ENCODE peak calls at places on chromosomes 3 and 15, in eight cellular contexts. One of them, this sample, is unnamed.

GRCh38 chr3:123884258-123884831 is at the start of gene MYLK:
- DNase-seq in transverse colon: peak; percentile 68
- DNase-seq in kidney epithelial cell: peak; percentile 88
- DNase-seq in spleen: peak; percentile 82
- DNase-seq in Peyer's patch: peak; percentile 54
- DNase-seq in suprapubic skin: peak; percentile 85
- DNase-seq in testis: peak; percentile 79
- DNase-seq in thoracic aorta: peak; percentile 75
- DNase-seq in this sample: peak; percentile 65

GRCh38 chr3:8113649-8114048 is 388.0 kb upstream of the LMCD1 start:
- DNase-seq in testis: no peak
- DNase-seq in suprapubic skin: no peak
- DNase-seq in kidney epithelial cell: no peak
- DNase-seq in thoracic aorta: no peak
- DNase-seq in transverse colon: no peak
- DNase-seq in spleen: no peak
- DNase-seq in Peyer's patch: no peak
- DNase-seq in this sample: no peak

GRCh38 chr15:96348112-96349027 is 17.9 kb downstream of the NR2F2 start:
- DNase-seq in spleen: no peak
- DNase-seq in thoracic aorta: no peak
- DNase-seq in kidney epithelial cell: no peak
- DNase-seq in testis: no peak
- DNase-seq in suprapubic skin: no peak
- DNase-seq in transverse colon: no peak
- DNase-seq in Peyer's patch: peak; percentile 35
- DNase-seq in this sample: no peak

GRCh38 chr3:100665230-100665629 is 44.1 kb upstream of the TFG start:
- DNase-seq in kidney epithelial cell: no peak
- DNase-seq in testis: no peak
- DNase-seq in spleen: no peak
- DNase-seq in transverse colon: no peak
- DNase-seq in thoracic aorta: no peak
- DNase-seq in Peyer's patch: no peak
- DNase-seq in suprapubic skin: no peak
- DNase-seq in this sample: no peak

GRCh38 chr3:66136597-66136996 is 84.2 kb upstream of the SLC25A26 start:
- DNase-seq in testis: no peak
- DNase-seq in spleen: no peak
- DNase-seq in suprapubic skin: no peak
- DNase-seq in thoracic aorta: no peak
- DNase-seq in transverse colon: no peak
- DNase-seq in kidney epithelial cell: no peak
- DNase-seq in Peyer's patch: no peak
- DNase-seq in this sample: no peak

GRCh38 chr3:135249186-135249585 is 454.1 kb downstream of the EPHB1 start:
- DNase-seq in suprapubic skin: no peak
- DNase-seq in spleen: no peak
- DNase-seq in kidney epithelial cell: no peak
- DNase-seq in thoracic aorta: no peak
- DNase-seq in testis: no peak
- DNase-seq in transverse colon: no peak
- DNase-seq in Peyer's patch: no peak
- DNase-seq in this sample: no peak

GRCh38 chr3:102841866-102842265 is 407.1 kb downstream of the ZPLD1 start:
- DNase-seq in testis: no peak
- DNase-seq in Peyer's patch: no peak
- DNase-seq in spleen: no peak
- DNase-seq in transverse colon: no peak
- DNase-seq in kidney epithelial cell: no peak
- DNase-seq in suprapubic skin: no peak
- DNase-seq in thoracic aorta: no peak
- DNase-seq in this sample: no peak

GRCh38 chr3:14698601-14699244 is 23.8 kb downstream of the C3orf20 start:
- DNase-seq in Peyer's patch: no peak
- DNase-seq in spleen: no peak
- DNase-seq in testis: no peak
- DNase-seq in kidney epithelial cell: no peak
- DNase-seq in suprapubic skin: no peak
- DNase-seq in thoracic aorta: no peak
- DNase-seq in transverse colon: no peak
- DNase-seq in this sample: no peak

GRCh38 chr15:29139540-29140459 is 129.8 kb downstream of the NSMCE3 start:
- DNase-seq in kidney epithelial cell: no peak
- DNase-seq in suprapubic skin: no peak
- DNase-seq in transverse colon: peak; percentile 61
- DNase-seq in thoracic aorta: no peak
- DNase-seq in spleen: peak; percentile 82
- DNase-seq in testis: peak; percentile 60
- DNase-seq in Peyer's patch: peak; percentile 49
- DNase-seq in this sample: peak; percentile 56

GRCh38 chr15:57253082-57253481 is 123.2 kb upstream of the CGNL1 start:
- DNase-seq in transverse colon: no peak
- DNase-seq in testis: no peak
- DNase-seq in suprapubic skin: no peak
- DNase-seq in spleen: no peak
- DNase-seq in thoracic aorta: no peak
- DNase-seq in Peyer's patch: no peak
- DNase-seq in kidney epithelial cell: no peak
- DNase-seq in this sample: no peak

GRCh38 chr3:157066335-157067071 is 93.4 kb downstream of the CCNL1 start:
- DNase-seq in Peyer's patch: no peak
- DNase-seq in spleen: peak; percentile 57
- DNase-seq in thoracic aorta: no peak
- DNase-seq in kidney epithelial cell: no peak
- DNase-seq in suprapubic skin: no peak
- DNase-seq in transverse colon: no peak
- DNase-seq in testis: no peak
- DNase-seq in this sample: no peak

GRCh38 chr3:42179110-42179725 is 86.8 kb downstream of the CCK start:
- DNase-seq in transverse colon: peak; percentile 55
- DNase-seq in kidney epithelial cell: peak; percentile 85
- DNase-seq in suprapubic skin: no peak
- DNase-seq in thoracic aorta: peak; percentile 8
- DNase-seq in spleen: no peak
- DNase-seq in testis: no peak
- DNase-seq in Peyer's patch: peak; percentile 74
- DNase-seq in this sample: no peak

GRCh38 chr3:100106531-100107155 is 7.7 kb downstream of the FILIP1L start:
- DNase-seq in kidney epithelial cell: no peak
- DNase-seq in spleen: no peak
- DNase-seq in transverse colon: no peak
- DNase-seq in testis: no peak
- DNase-seq in thoracic aorta: no peak
- DNase-seq in Peyer's patch: no peak
- DNase-seq in suprapubic skin: no peak
- DNase-seq in this sample: no peak

GRCh38 chr15:52289629-52290081 is 5.9 kb downstream of the MYO5C start:
- DNase-seq in spleen: no peak
- DNase-seq in transverse colon: peak; percentile 68
- DNase-seq in Peyer's patch: no peak
- DNase-seq in suprapubic skin: no peak
- DNase-seq in thoracic aorta: no peak
- DNase-seq in kidney epithelial cell: no peak
- DNase-seq in testis: peak; percentile 51
- DNase-seq in this sample: no peak

GRCh38 chr15:32685576-32685975 is 32.2 kb upstream of the GREM1 start:
- DNase-seq in thoracic aorta: no peak
- DNase-seq in Peyer's patch: no peak
- DNase-seq in kidney epithelial cell: no peak
- DNase-seq in testis: no peak
- DNase-seq in transverse colon: no peak
- DNase-seq in spleen: no peak
- DNase-seq in suprapubic skin: no peak
- DNase-seq in this sample: no peak

GRCh38 chr15:32682569-32682968 is 35.2 kb upstream of the GREM1 start:
- DNase-seq in Peyer's patch: no peak
- DNase-seq in spleen: no peak
- DNase-seq in transverse colon: no peak
- DNase-seq in testis: no peak
- DNase-seq in kidney epithelial cell: peak; percentile 76
- DNase-seq in suprapubic skin: no peak
- DNase-seq in thoracic aorta: no peak
- DNase-seq in this sample: no peak

GRCh38 chr15:32683231-32683630 is 34.6 kb upstream of the GREM1 start:
- DNase-seq in transverse colon: no peak
- DNase-seq in spleen: no peak
- DNase-seq in testis: no peak
- DNase-seq in Peyer's patch: no peak
- DNase-seq in kidney epithelial cell: no peak
- DNase-seq in suprapubic skin: no peak
- DNase-seq in thoracic aorta: no peak
- DNase-seq in this sample: no peak

GRCh38 chr15:32687556-32687955 is 30.2 kb upstream of the GREM1 start:
- DNase-seq in kidney epithelial cell: no peak
- DNase-seq in spleen: no peak
- DNase-seq in thoracic aorta: no peak
- DNase-seq in testis: no peak
- DNase-seq in transverse colon: no peak
- DNase-seq in Peyer's patch: no peak
- DNase-seq in suprapubic skin: no peak
- DNase-seq in this sample: no peak

GRCh38 chr15:32683906-32684584 is 33.8 kb upstream of the GREM1 start:
- DNase-seq in Peyer's patch: no peak
- DNase-seq in spleen: no peak
- DNase-seq in transverse colon: no peak
- DNase-seq in suprapubic skin: no peak
- DNase-seq in thoracic aorta: no peak
- DNase-seq in kidney epithelial cell: peak; percentile 86
- DNase-seq in testis: no peak
- DNase-seq in this sample: no peak
- H3K4me3 ChIP-seq in Peyer's patch: no peak overlapping the region
- H3K4me3 ChIP-seq in spleen: no peak overlapping the region
- H3K4me3 ChIP-seq in transverse colon: no peak overlapping the region
- H3K4me3 ChIP-seq in suprapubic skin: no peak overlapping the region
- H3K4me3 ChIP-seq in thoracic aorta: no peak overlapping the region
- H3K4me3 ChIP-seq in kidney epithelial cell: no peak overlapping the region
- H3K4me3 ChIP-seq in testis: no peak overlapping the region
- H3K4me3 ChIP-seq in this sample: no peak overlapping the region

DNA sequence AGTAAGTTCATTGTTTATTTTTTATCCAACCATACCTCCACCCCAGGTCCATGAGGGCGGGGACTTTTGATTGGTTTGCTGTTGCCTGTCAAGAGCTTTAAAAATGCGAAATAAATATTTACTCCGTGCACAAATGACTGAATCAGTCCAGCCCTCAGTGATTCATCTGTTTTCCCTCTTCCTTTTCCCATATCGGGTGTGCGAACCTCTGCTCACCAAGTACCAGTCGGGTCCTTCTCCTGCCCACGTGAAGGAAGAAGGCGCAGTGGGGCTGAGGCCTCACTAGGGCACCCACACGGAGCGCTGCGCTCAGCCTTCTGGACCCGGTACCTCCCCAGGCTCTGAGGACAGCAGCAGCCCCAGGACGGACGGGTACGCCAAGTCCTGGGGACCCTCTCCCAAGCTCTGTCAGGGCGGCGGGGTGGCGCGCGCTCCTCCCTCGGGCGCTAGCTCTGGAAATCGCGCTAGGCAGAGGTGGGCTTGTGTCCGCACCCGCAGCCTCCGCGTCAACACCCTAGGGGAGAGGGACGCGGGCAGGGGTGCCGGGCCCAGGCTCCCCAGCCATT is 70.5 kb upstream of the EPHB3 start:
- DNase-seq in kidney epithelial cell: no peak
- DNase-seq in testis: no peak
- DNase-seq in transverse colon: no peak
- DNase-seq in spleen: no peak
- DNase-seq in thoracic aorta: no peak
- DNase-seq in Peyer's patch: no peak
- DNase-seq in suprapubic skin: no peak
- DNase-seq in this sample: no peak
- H3K27me3 ChIP-seq in kidney epithelial cell: peaks cover 39% of the 10 kb centered on the region
- H3K27me3 ChIP-seq in testis: no peaks in the 10 kb centered on the region
- H3K27me3 ChIP-seq in transverse colon: peaks cover 76% of the 10 kb centered on the region
- H3K27me3 ChIP-seq in spleen: peaks cover 18% of the 10 kb centered on the region
- H3K27me3 ChIP-seq in thoracic aorta: no peaks in the 10 kb centered on the region
- H3K27me3 ChIP-seq in Peyer's patch: no peaks in the 10 kb centered on the region
- H3K27me3 ChIP-seq in suprapubic skin: peaks cover 24% of the 10 kb centered on the region
- H3K27me3 ChIP-seq in this sample: no peaks in the 10 kb centered on the region

GRCh38 chr15:53473886-53474285 is 285.6 kb downstream of the WDR72 start:
- DNase-seq in spleen: no peak
- DNase-seq in testis: no peak
- DNase-seq in Peyer's patch: no peak
- DNase-seq in suprapubic skin: no peak
- DNase-seq in kidney epithelial cell: no peak
- DNase-seq in thoracic aorta: no peak
- DNase-seq in transverse colon: no peak
- DNase-seq in this sample: no peak
- TF ChIP-seq CTCF in spleen: no peak
- TF ChIP-seq CTCF in testis: no peak
- TF ChIP-seq CTCF in Peyer's patch: no peak
- TF ChIP-seq CTCF in suprapubic skin: no peak
- TF ChIP-seq CTCF in kidney epithelial cell: no peak
- TF ChIP-seq CTCF in thoracic aorta: no peak
- TF ChIP-seq CTCF in transverse colon: no peak
- TF ChIP-seq CTCF in this sample: no peak

GRCh38 chr15:65101891-65102708 is 12.9 kb downstream of the UBAP1L start:
- DNase-seq in Peyer's patch: no peak
- DNase-seq in testis: no peak
- DNase-seq in transverse colon: no peak
- DNase-seq in thoracic aorta: no peak
- DNase-seq in kidney epithelial cell: no peak
- DNase-seq in suprapubic skin: peak; percentile 56
- DNase-seq in spleen: no peak
- DNase-seq in this sample: no peak

GRCh38 chr15:65102912-65103311 is 12.1 kb downstream of the UBAP1L start:
- DNase-seq in transverse colon: no peak
- DNase-seq in Peyer's patch: no peak
- DNase-seq in suprapubic skin: no peak
- DNase-seq in testis: no peak
- DNase-seq in spleen: no peak
- DNase-seq in kidney epithelial cell: no peak
- DNase-seq in thoracic aorta: no peak
- DNase-seq in this sample: no peak

GRCh38 chr15:65101418-65101890 is 13.5 kb downstream of the UBAP1L start:
- DNase-seq in testis: peak; percentile 87
- DNase-seq in transverse colon: peak; percentile 83
- DNase-seq in thoracic aorta: no peak
- DNase-seq in Peyer's patch: peak; percentile 85
- DNase-seq in kidney epithelial cell: peak; percentile 9
- DNase-seq in suprapubic skin: peak; percentile 69
- DNase-seq in spleen: no peak
- DNase-seq in this sample: no peak

GRCh38 chr15:65099336-65099735 is 15.7 kb downstream of the UBAP1L start:
- DNase-seq in transverse colon: no peak
- DNase-seq in spleen: no peak
- DNase-seq in suprapubic skin: peak; percentile 64
- DNase-seq in kidney epithelial cell: no peak
- DNase-seq in thoracic aorta: no peak
- DNase-seq in testis: no peak
- DNase-seq in Peyer's patch: no peak
- DNase-seq in this sample: no peak

DNA sequence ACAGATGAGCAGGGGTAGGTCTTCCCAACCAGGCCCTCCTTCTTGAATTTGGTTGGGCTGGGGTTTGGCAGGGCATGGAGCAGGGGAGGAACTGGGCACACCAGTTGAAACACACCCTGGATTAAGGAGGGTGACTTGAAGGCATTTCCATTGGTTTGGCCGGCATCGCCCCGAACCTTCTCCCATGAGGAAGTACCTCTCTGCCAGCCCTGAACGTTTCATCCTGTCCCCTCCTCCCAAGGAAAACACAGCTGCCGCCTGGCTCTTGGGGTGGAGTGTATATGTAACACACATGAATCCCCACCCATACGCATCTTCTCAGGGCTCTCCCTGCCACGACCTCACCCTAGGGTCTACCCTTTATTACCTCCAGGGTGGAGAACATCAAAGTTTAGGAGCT is 14.6 kb downstream of the UBAP1L start:
- DNase-seq in suprapubic skin: peak; percentile 63
- DNase-seq in testis: no peak
- DNase-seq in Peyer's patch: no peak
- DNase-seq in kidney epithelial cell: no peak
- DNase-seq in thoracic aorta: no peak
- DNase-seq in spleen: no peak
- DNase-seq in transverse colon: peak; percentile 58
- DNase-seq in this sample: no peak
- H3K4me3 ChIP-seq in suprapubic skin: no peak overlapping the region
- H3K4me3 ChIP-seq in testis: no peak overlapping the region
- H3K4me3 ChIP-seq in Peyer's patch: no peak overlapping the region
- H3K4me3 ChIP-seq in kidney epithelial cell: no peak overlapping the region
- H3K4me3 ChIP-seq in thoracic aorta: no peak overlapping the region
- H3K4me3 ChIP-seq in spleen: no peak overlapping the region
- H3K4me3 ChIP-seq in transverse colon: no peak overlapping the region
- H3K4me3 ChIP-seq in this sample: no peak overlapping the region

This sample was measured in GM06990.